ENCODE peak calls at places on chromosomes 13 and 19, in nine cellular contexts. A is upper lobe of right lung, Y is ascending aorta, G is left ventricle myocardium inferior, S is GM23338, T is heart left ventricle, H is cardiac muscle cell, Z is PC-9, P is PC-3. V is an unnamed sample. For H3K4me1 and H3K36me3, the result is how much of the 10 kb centered on the place peaks cover.

GRCh38 chr19:54430306-54431254 is 15.3 kb downstream of the TTYH1 start:
- DNase-seq in A (no peak), Y (no peak), G (peak), S (peak), T (peak), H (peak), Z (peak), P (peak), V (no peak)

GRCh38 chr13:98447881-98448641 is 128.8 kb downstream of the STK24 start:
- DNase-seq in A (peak), Y (no peak), G (peak), S (peak), T (no peak), H (peak), Z (no peak), P (peak), V (no peak)

GRCh38 chr19:16117594-16118033 is 5.9 kb downstream of the RAB8A start:
- DNase-seq in A (no peak), Y (no peak), G (no peak), S (peak), T (no peak), H (no peak), Z (no peak), P (no peak), V (no peak)

GRCh38 chr19:38977445-38978314 is 2.1 kb upstream of the FBXO17 start:
- DNase-seq in A (no peak), Y (no peak), G (no peak), S (no peak), T (no peak), H (no peak), Z (no peak), P (no peak), V (no peak)

GRCh38 chr13:36913463-36913862 is 6.6 kb downstream of the SMAD9 start:
- DNase-seq in A (no peak), Y (no peak), G (no peak), S (no peak), T (no peak), H (no peak), Z (no peak), P (peak), V (no peak)

GRCh38 chr13:104975272-104975671 is 1560.2 kb downstream of the EFNB2 start:
- DNase-seq in A (no peak), Y (no peak), G (no peak), S (no peak), T (no peak), H (no peak), Z (no peak), P (no peak), V (no peak)

GRCh38 chr19:7701049-7701653 is 780 bp downstream of the FCER2 start:
- DNase-seq in A (no peak), Y (no peak), G (no peak), S (no peak), T (no peak), H (no peak), Z (no peak), P (no peak), V (no peak)

GRCh38 chr13:99976502-99977115 is 5.0 kb upstream of the ZIC2 start:
- DNase-seq in A (no peak), Y (no peak), G (no peak), S (no peak), T (no peak), H (no peak), Z (no peak), P (no peak), V (no peak)

GRCh38 chr13:28489536-28489935 is 5.4 kb downstream of the FLT1 start:
- DNase-seq in A (no peak), Y (no peak), G (no peak), S (no peak), T (no peak), H (no peak), Z (no peak), P (no peak), V (no peak)

GRCh38 chr13:29849071-29849541 is 1.3 kb downstream of the UBL3 start:
- DNase-seq in A (no peak), Y (no peak), G (no peak), S (peak), T (peak), H (peak), Z (no peak), P (peak), V (no peak)

GRCh38 chr19:43673702-43674629 is 4.0 kb upstream of the PLAUR start:
- DNase-seq in A (no peak), Y (no peak), G (no peak), S (no peak), T (peak), H (no peak), Z (no peak), P (no peak), V (no peak)

GRCh38 chr19:41870401-41870873 is 6.6 kb upstream of the CD79A start:
- DNase-seq in A (no peak), Y (no peak), G (no peak), S (no peak), T (no peak), H (no peak), Z (peak), P (peak), V (no peak)

GRCh38 chr13:86655561-86655960 is 856.3 kb upstream of the SLITRK6 start:
- DNase-seq in A (no peak), Y (no peak), G (no peak), S (no peak), T (no peak), H (no peak), Z (no peak), P (no peak), V (no peak)

GRCh38 chr19:55691561-55692481 is 16.8 kb downstream of the EPN1 start:
- DNase-seq in A (no peak), Y (no peak), G (peak), S (no peak), T (no peak), H (no peak), Z (no peak), P (no peak), V (no peak)

GRCh38 chr13:30864352-30865130 is 41.5 kb upstream of the MEDAG start:
- DNase-seq in A (no peak), Y (no peak), G (no peak), S (peak), T (no peak), H (no peak), Z (no peak), P (no peak), V (no peak)

GRCh38 chr13:78298657-78299056 is 304.7 kb downstream of the POU4F1 start:
- DNase-seq in A (no peak), Y (no peak), G (no peak), S (no peak), T (no peak), H (no peak), Z (no peak), P (peak), V (no peak)

GRCh38 chr13:98143601-98144500 is 957 bp downstream of the FARP1 start:
- DNase-seq in A (peak), Y (no peak), G (peak), S (peak), T (peak), H (peak), Z (peak), P (peak), V (no peak)

GRCh38 chr13:36685912-36686311 is 12.1 kb downstream of the SERTM1 start:
- DNase-seq in A (no peak), Y (no peak), G (no peak), S (no peak), T (no peak), H (no peak), Z (no peak), P (peak), V (no peak)

GRCh38 chr19:15028490-15028889 is 20.8 kb upstream of the CASP14 start:
- DNase-seq in A (no peak), Y (no peak), G (no peak), S (no peak), T (no peak), H (no peak), Z (no peak), P (no peak), V (no peak)

GRCh38 chr19:8567522-8568172 is 9.6 kb downstream of the MYO1F start:
- DNase-seq in A (no peak), Y (no peak), G (peak), S (no peak), T (peak), H (no peak), Z (no peak), P (no peak), V (no peak)

GRCh38 chr13:51804295-51805172 is 571 bp upstream of the DHRS12 start:
- DNase-seq in A (no peak), Y (no peak), G (no peak), S (no peak), T (peak), H (no peak), Z (no peak), P (no peak), V (peak)

GRCh38 chr13:30615851-30616311 is 1.8 kb upstream of the USPL1 start:
- DNase-seq in A (no peak), Y (no peak), G (no peak), S (no peak), T (no peak), H (peak), Z (no peak), P (peak), V (no peak)

GRCh38 chr19:17784201-17785008 is 10.5 kb upstream of the B3GNT3 start:
- DNase-seq in A (peak), Y (no peak), G (peak), S (peak), T (peak), H (peak), Z (peak), P (peak), V (peak)

GRCh38 chr19:30701178-30701577 is 329.0 kb downstream of the ZNF536 start:
- DNase-seq in A (no peak), Y (no peak), G (no peak), S (no peak), T (no peak), H (no peak), Z (no peak), P (no peak), V (no peak)

GRCh38 chr19:19752760-19753403 is 20.0 kb upstream of the ZNF14 start:
- DNase-seq in A (no peak), Y (no peak), G (no peak), S (no peak), T (no peak), H (no peak), Z (no peak), P (no peak), V (no peak)

GRCh38 chr19:33175886-33176669 is 18.1 kb upstream of the LRP3 start:
- DNase-seq in A (no peak), Y (no peak), G (no peak), S (no peak), T (no peak), H (peak), Z (peak), P (no peak), V (no peak)

GRCh38 chr19:16045171-16045570 is 31.1 kb upstream of the TPM4 start:
- DNase-seq in A (no peak), Y (no peak), G (no peak), S (no peak), T (no peak), H (no peak), Z (no peak), P (no peak), V (no peak)

GRCh38 chr19:17824339-17824738 is 3.0 kb upstream of the INSL3 start:
- DNase-seq in A (no peak), Y (no peak), G (no peak), S (no peak), T (no peak), H (no peak), Z (no peak), P (no peak), V (no peak)

GRCh38 chr13:79972066-79972569 is 368.8 kb downstream of the SPRY2 start:
- DNase-seq in A (no peak), Y (no peak), G (no peak), S (no peak), T (no peak), H (no peak), Z (no peak), P (no peak), V (no peak)

GRCh38 chr13:74101436-74101835 is 32.8 kb downstream of the KLF12 start:
- DNase-seq in A (no peak), Y (no peak), G (no peak), S (no peak), T (no peak), H (no peak), Z (no peak), P (no peak), V (no peak)

GRCh38 chr13:92187378-92187989 is 789.1 kb downstream of the GPC5 start:
- DNase-seq in A (no peak), Y (no peak), G (no peak), S (peak), T (no peak), H (peak), Z (no peak), P (peak), V (no peak)

GRCh38 chr13:72638059-72638815 is 89.2 kb downstream of the MZT1 start:
- DNase-seq in A (no peak), Y (no peak), G (no peak), S (peak), T (no peak), H (no peak), Z (no peak), P (peak), V (no peak)

GRCh38 chr19:38617764-38618589 is at the start of gene MAP4K1:
- DNase-seq in A (peak), Y (no peak), G (peak), S (peak), T (peak), H (no peak), Z (no peak), P (no peak), V (peak)

GRCh38 chr19:2111425-2111824 is 14.7 kb downstream of the IZUMO4 start:
- DNase-seq in A (no peak), Y (no peak), G (no peak), S (no peak), T (no peak), H (no peak), Z (no peak), P (no peak), V (no peak)

GRCh38 chr19:2112516-2113320 is 16.0 kb downstream of the IZUMO4 start:
- DNase-seq in A (no peak), Y (no peak), G (no peak), S (no peak), T (no peak), H (no peak), Z (no peak), P (no peak), V (no peak)

GRCh38 chr19:2110822-2111221 is 14.1 kb downstream of the IZUMO4 start:
- DNase-seq in A (no peak), Y (no peak), G (no peak), S (peak), T (no peak), H (no peak), Z (no peak), P (no peak), V (no peak)

GRCh38 chr19:2113436-2114211 is 16.9 kb downstream of the IZUMO4 start:
- DNase-seq in A (no peak), Y (no peak), G (no peak), S (no peak), T (no peak), H (no peak), Z (no peak), P (peak), V (no peak)

DNA sequence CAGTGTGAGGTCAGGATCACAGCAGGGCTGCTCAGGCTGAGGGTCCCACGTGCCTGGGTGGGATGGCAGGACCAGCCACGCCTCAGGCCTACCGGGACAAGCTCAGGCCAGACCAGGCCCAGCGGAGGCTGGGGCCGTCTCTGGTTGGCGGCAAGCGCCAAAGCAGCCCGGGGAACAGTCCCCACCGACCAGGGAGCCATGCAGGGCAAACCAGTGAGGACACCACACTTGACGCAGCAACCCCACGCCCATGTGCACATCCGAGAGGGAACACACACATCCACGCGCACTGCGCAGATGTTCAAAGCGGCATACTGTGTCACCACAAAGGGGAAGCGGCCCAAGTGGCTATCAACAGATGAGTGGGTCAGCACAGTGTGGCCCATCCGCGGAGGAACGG is 15.2 kb downstream of the IZUMO4 start:
- DNase-seq in A (no peak), Y (no peak), G (no peak), S (no peak), T (no peak), H (no peak), Z (no peak), P (no peak), V (no peak)
- H3K4me1 ChIP-seq in A (under half), Y (under half), G (under half), S (under half), T (under half), H (under half), Z (under half), P (under half), V (under half)

GRCh38 chr19:53158119-53158656 is 665 bp downstream of the ZNF347 start:
- DNase-seq in A (peak), Y (no peak), G (peak), S (peak), T (peak), H (peak), Z (no peak), P (peak), V (peak)
- H3K36me3 ChIP-seq in A (under half), Y (under half), G (under half), S (under half), T (under half), H (under half), Z (under half), P (under half), V (under half)

GRCh38 chr13:110301606-110302131 is 5.3 kb downstream of the COL4A1 start:
- DNase-seq in A (no peak), Y (no peak), G (no peak), S (peak), T (peak), H (no peak), Z (no peak), P (no peak), V (no peak)
- H3K4me1 ChIP-seq in A (half or more), Y (half or more), G (half or more), S (under half), T (under half), H (under half), Z (under half), P (under half), V (under half)

DNA sequence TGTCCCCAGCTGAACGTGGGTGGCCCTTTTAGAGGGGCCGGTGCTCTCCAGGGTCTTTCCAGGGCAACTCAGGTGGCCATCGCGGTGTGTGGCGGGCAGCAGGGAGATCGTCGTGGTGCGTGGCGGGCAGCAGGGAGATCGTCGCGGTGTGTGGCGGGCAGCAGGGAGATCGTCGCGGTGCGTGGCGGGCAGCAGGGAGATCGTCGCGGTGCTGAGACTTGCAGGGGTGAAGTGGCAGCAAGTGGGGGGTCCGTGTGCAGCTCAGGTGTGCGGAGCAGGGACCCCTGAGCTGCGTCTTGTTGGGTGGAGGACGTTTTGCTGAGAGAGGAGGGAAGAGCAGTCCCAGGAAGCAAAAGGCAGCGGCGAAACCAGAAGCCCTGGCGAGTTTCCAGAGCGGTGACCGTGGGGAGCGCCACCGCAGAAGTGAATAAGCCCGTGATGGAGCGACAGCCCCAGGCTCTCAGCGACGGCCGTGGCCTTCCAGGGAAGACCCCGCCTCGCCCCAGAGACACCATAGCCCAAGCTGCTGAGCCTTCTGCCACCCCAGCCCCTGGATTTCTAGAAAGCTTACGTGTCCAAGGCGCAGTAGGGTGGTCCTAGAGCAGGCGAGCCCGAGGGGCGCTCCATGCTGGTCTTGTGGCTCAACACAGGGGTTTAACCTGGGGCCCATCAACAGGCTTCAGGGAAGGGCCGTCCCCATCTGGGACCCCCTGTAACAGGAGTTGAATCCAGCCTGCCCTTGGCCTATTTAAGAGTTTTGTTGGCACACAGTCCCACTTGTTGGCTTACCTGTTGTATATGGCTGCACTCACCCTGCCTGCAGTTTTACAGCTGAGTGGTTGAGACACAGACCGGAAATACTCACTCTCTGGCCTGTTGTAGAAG is 5.4 kb downstream of the NCLN start:
- DNase-seq in A (no peak), Y (no peak), G (no peak), S (no peak), T (no peak), H (no peak), Z (no peak), P (no peak), V (no peak)
- H3K36me3 ChIP-seq in A (under half), Y (under half), G (under half), S (under half), T (under half), H (under half), Z (under half), P (under half), V (under half)

DNA sequence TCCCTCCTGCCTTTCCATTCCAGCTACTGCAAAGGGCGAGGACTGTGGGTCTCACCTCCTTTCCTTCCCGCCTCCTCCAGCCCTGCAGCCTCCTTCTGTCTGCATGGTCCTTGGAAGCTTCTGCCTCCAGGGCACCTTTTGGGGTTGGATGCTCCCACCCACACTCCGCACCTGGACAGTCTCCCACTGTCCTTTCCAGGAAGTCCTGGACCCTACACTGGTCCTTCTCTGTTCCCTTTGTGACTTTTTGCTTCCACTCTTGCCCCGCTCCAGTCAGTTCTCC is 130.8 kb downstream of the USP12 start:
- DNase-seq in A (no peak), Y (no peak), G (no peak), S (no peak), T (no peak), H (no peak), Z (no peak), P (no peak), V (no peak)
- H3K4me1 ChIP-seq in A (under half), Y (under half), G (under half), S (under half), T (under half), H (under half), Z (under half), P (half or more), V (under half)